ENCODE peak calls at places on chromosomes 4 and X, in ten cellular contexts. G is suprapubic skin, X is neuronal stem cell, E is Karpas-422, U is left lung, N is tibial nerve, D is psoas muscle, M is right lobe of liver, J is small intestine, H is adrenal gland. C is an unnamed sample.
A peak's percentile ranks its signal among the peaks of the same experiment; 100 is the strongest.

GRCh38 chr4:84673475-84674230 is 90.7 kb downstream of the CDS1 start:
- DNase-seq in U (no peak), M (no peak), G (no peak), D (no peak), N (no peak), H (no peak), J (no peak), X (no peak), E (no peak), C (no peak)

GRCh38 chr4:169183581-169183980 is 87.2 kb downstream of the SH3RF1 start:
- DNase-seq in E (no peak), X (no peak), H (no peak), D (no peak), M (no peak), J (no peak), G (no peak), N (no peak), U (no peak), C (no peak)

GRCh38 chr4:184329235-184330007 is 111.7 kb upstream of the ENPP6 start:
- DNase-seq in X (no peak), M (no peak), H (no peak), N (no peak), G (peak; percentile 67), E (no peak), U (no peak), D (no peak), J (peak; percentile 45), C (no peak)

GRCh38 chr4:42150653-42151567 is 1.5 kb downstream of the BEND4 start:
- DNase-seq in N (no peak), X (peak; percentile 3), D (no peak), U (no peak), H (no peak), G (no peak), J (no peak), M (no peak), E (no peak), C (no peak)

GRCh38 chr4:157804169-157804543 is 368.7 kb downstream of the GASK1B start:
- DNase-seq in G (no peak), E (no peak), M (no peak), H (no peak), X (no peak), N (no peak), J (peak; percentile 16), U (no peak), D (no peak), C (no peak)

GRCh38 chr4:91448668-91449330 is 855.0 kb upstream of the GRID2 start:
- DNase-seq in J (no peak), U (no peak), M (no peak), X (no peak), G (no peak), D (no peak), H (no peak), E (no peak), N (no peak), C (no peak)

GRCh38 chrX:42680651-42681050 is 97.3 kb downstream of the PPP1R2C start:
- DNase-seq in M (no peak), N (no peak), J (no peak), E (no peak), D (no peak), H (peak; percentile 43), U (no peak), X (peak; percentile 1), G (no peak), C (peak; percentile 34)

GRCh38 chr4:74287791-74288190 is 20.5 kb upstream of the EPGN start:
- DNase-seq in M (no peak), U (no peak), J (no peak), D (no peak), H (no peak), G (no peak), E (no peak), N (no peak), X (no peak), C (no peak)

GRCh38 chr4:185774815-185775684 is 36.9 kb downstream of the SORBS2 start:
- DNase-seq in G (no peak), N (no peak), U (peak; percentile 64), H (peak; percentile 71), D (no peak), E (no peak), J (peak; percentile 35), M (peak; percentile 49), X (no peak), C (peak; percentile 33)

GRCh38 chrX:123085311-123085940 is 98.7 kb upstream of the GRIA3 start:
- DNase-seq in E (no peak), G (no peak), U (no peak), M (no peak), D (no peak), N (no peak), X (no peak), J (no peak), H (no peak), C (no peak)

GRCh38 chr4:106691749-106692148 is 323.2 kb upstream of the GIMD1 start:
- DNase-seq in J (no peak), M (no peak), U (no peak), D (no peak), X (no peak), H (no peak), E (no peak), G (no peak), N (no peak), C (no peak)

GRCh38 chr4:174134361-174134760 is 149.1 kb downstream of the FBXO8 start:
- DNase-seq in X (no peak), H (no peak), M (no peak), U (no peak), D (no peak), G (no peak), E (no peak), J (no peak), N (no peak), C (no peak)

GRCh38 chr4:2289955-2290333 is 28.0 kb upstream of the MXD4 start:
- DNase-seq in U (no peak), N (peak; percentile 5), G (no peak), E (peak; percentile 65), J (no peak), M (no peak), X (no peak), D (no peak), H (no peak), C (no peak)

GRCh38 chr4:93764647-93765246 is 63.8 kb upstream of the ATOH1 start:
- DNase-seq in G (no peak), D (no peak), J (peak; percentile 68), H (peak; percentile 33), E (peak; percentile 81), N (no peak), M (no peak), U (no peak), X (peak; percentile 45), C (no peak)

GRCh38 chrX:120260369-120260768 is 9.8 kb downstream of the ZBTB33 start:
- DNase-seq in G (no peak), X (no peak), H (no peak), D (no peak), M (no peak), U (no peak), E (no peak), J (no peak), N (no peak), C (no peak)

GRCh38 chr4:105137460-105137859 is 9.2 kb upstream of the TET2 start:
- DNase-seq in M (no peak), X (no peak), G (no peak), D (no peak), H (no peak), J (no peak), U (no peak), N (no peak), E (no peak), C (no peak)

GRCh38 chr4:17082186-17082585 is 183.7 kb upstream of the LDB2 start:
- DNase-seq in H (no peak), X (no peak), N (no peak), E (no peak), U (no peak), M (no peak), J (no peak), G (no peak), D (no peak), C (no peak)

GRCh38 chr4:3079694-3080123 is 5.2 kb downstream of the HTT start:
- DNase-seq in H (no peak), N (no peak), G (no peak), J (no peak), X (no peak), U (no peak), M (no peak), D (no peak), E (no peak), C (no peak)

GRCh38 chr4:108849611-108850406 is 87.0 kb upstream of the ETNPPL start:
- DNase-seq in U (no peak), E (no peak), N (no peak), G (no peak), H (no peak), M (no peak), X (no peak), D (no peak), J (no peak), C (no peak)

DNA sequence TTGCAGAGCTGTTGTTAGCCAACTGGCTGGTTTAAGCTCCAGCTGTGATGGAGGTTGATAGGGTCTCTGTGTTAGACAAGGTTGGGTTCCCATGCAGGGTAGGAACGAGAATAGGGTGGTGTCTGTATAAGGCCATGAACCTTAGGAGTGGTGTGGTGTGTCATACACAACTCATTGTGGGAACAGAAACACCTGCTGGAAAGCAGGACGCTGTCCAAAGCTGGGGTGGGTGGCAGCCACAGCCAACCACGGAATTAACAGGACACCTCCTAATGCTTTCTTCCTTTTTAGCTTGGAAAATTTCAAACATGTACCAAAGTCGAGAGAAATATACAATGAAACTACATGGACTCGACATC is 94.4 kb downstream of the ARHGAP10 start:
- DNase-seq in J (no peak), H (no peak), D (no peak), E (no peak), G (no peak), U (no peak), M (no peak), X (no peak), N (no peak), C (no peak)
- H3K4me1 ChIP-seq in J (no peaks in the 10 kb centered on the region), H (peaks cover 42% of the 10 kb centered on the region), D (peaks cover 90% of the 10 kb centered on the region), E (no peaks in the 10 kb centered on the region), G (peaks cover 78% of the 10 kb centered on the region), U (peaks cover 26% of the 10 kb centered on the region), M (no peaks in the 10 kb centered on the region), X (no peaks in the 10 kb centered on the region), N (no peaks in the 10 kb centered on the region), C (peaks cover 30% of the 10 kb centered on the region)

GRCh38 chr4:7860600-7861158 is 79.0 kb downstream of the AFAP1 start:
- DNase-seq in N (no peak), D (no peak), G (no peak), H (no peak), X (no peak), E (no peak), J (no peak), M (no peak), U (no peak), C (no peak)
- H3K4me1 ChIP-seq in N (no peaks in the 10 kb centered on the region), D (peaks cover 23% of the 10 kb centered on the region), G (peaks cover 13% of the 10 kb centered on the region), H (no peaks in the 10 kb centered on the region), X (peaks cover 10% of the 10 kb centered on the region), E (no peaks in the 10 kb centered on the region), J (no peaks in the 10 kb centered on the region), M (no peaks in the 10 kb centered on the region), U (peaks cover 20% of the 10 kb centered on the region), C (peaks cover 10% of the 10 kb centered on the region)

GRCh38 chrX:106902684-106903083 is 457 bp downstream of the RIPPLY1 start:
- DNase-seq in X (no peak), E (no peak), M (no peak), J (peak; percentile 12), U (no peak), H (no peak), D (no peak), N (no peak), G (no peak), C (no peak)
- H3K4me1 ChIP-seq in X (no peaks in the 10 kb centered on the region), E (peaks cover 16% of the 10 kb centered on the region), M (no peaks in the 10 kb centered on the region), J (no peaks in the 10 kb centered on the region), U (no peaks in the 10 kb centered on the region), H (no peaks in the 10 kb centered on the region), D (peaks cover 30% of the 10 kb centered on the region), N (no peaks in the 10 kb centered on the region), G (no peaks in the 10 kb centered on the region), C (no peaks in the 10 kb centered on the region)

GRCh38 chr4:76215120-76215519 is 1.5 kb upstream of the SCARB2 start:
- DNase-seq in H (no peak), D (no peak), M (no peak), X (no peak), U (no peak), N (no peak), J (no peak), E (no peak), G (no peak), C (no peak)
- H3K4me1 ChIP-seq in H (peaks cover 41% of the 10 kb centered on the region), D (peaks cover 71% of the 10 kb centered on the region), M (peaks cover 3% of the 10 kb centered on the region), X (peaks cover 14% of the 10 kb centered on the region), U (peaks cover 36% of the 10 kb centered on the region), N (no peaks in the 10 kb centered on the region), J (peaks cover 7% of the 10 kb centered on the region), E (peaks cover 20% of the 10 kb centered on the region), G (peaks cover 72% of the 10 kb centered on the region), C (peaks cover 16% of the 10 kb centered on the region)